ENCODE peak calls at places on chromosomes 16 and 17, in nine cellular contexts. W is dorsolateral prefrontal cortex, F is tibial nerve, K is stomach, A is left lung, E is adrenal gland, M is thoracic aorta, J is fibroblast of lung, Z is heart left ventricle. Q is an unnamed sample.

GRCh38 chr17:63676540-63676933 is 23.4 kb downstream of the LIMD2 start:
- DNase-seq in A (no peak), E (no peak), K (no peak), J (no peak), Z (no peak), W (no peak), F (no peak), M (no peak), Q (no peak)

GRCh38 chr17:28575126-28575795 is 1.4 kb downstream of the ALDOC start:
- DNase-seq in E (no peak), F (no peak), M (no peak), W (peak), Z (peak), J (no peak), K (no peak), A (no peak), Q (no peak)

GRCh38 chr17:82022981-82023446 is at the start of gene LRRC45:
- DNase-seq in J (peak), W (peak), Z (peak), A (peak), F (peak), M (peak), K (peak), E (peak), Q (peak)

GRCh38 chr17:80791758-80792284 is 199.8 kb upstream of the CHMP6 start:
- DNase-seq in M (peak), Z (no peak), F (peak), K (peak), W (peak), A (no peak), E (peak), J (peak), Q (no peak)

GRCh38 chr17:39653662-39654331 is 11.4 kb upstream of the TCAP start:
- DNase-seq in A (no peak), J (peak), Z (peak), M (no peak), K (peak), F (peak), W (peak), E (peak), Q (peak)

GRCh38 chr17:80646328-80646727 is 101.7 kb downstream of the RPTOR start:
- DNase-seq in E (no peak), J (no peak), Z (no peak), M (no peak), A (no peak), F (no peak), W (no peak), K (no peak), Q (no peak)

GRCh38 chr17:40903129-40903847 is 18.2 kb upstream of the KRT20 start:
- DNase-seq in F (no peak), Z (no peak), W (no peak), M (no peak), E (no peak), K (peak), A (no peak), J (peak), Q (no peak)

GRCh38 chr17:8153550-8153956 is 1.3 kb upstream of the PER1 start:
- DNase-seq in M (peak), F (peak), J (peak), Z (peak), K (peak), E (peak), A (peak), W (peak), Q (peak)

GRCh38 chr17:32699247-32699646 is 177.7 kb downstream of the MYO1D start:
- DNase-seq in M (no peak), A (no peak), Z (no peak), K (no peak), F (no peak), E (no peak), J (no peak), W (no peak), Q (no peak)

GRCh38 chr16:19228057-19228456 is 57.5 kb upstream of the CLEC19A start:
- DNase-seq in A (no peak), F (no peak), E (no peak), Z (no peak), W (no peak), J (no peak), K (no peak), M (no peak), Q (no peak)

GRCh38 chr16:75195811-75196790 is 10.9 kb downstream of the CTRB2 start:
- DNase-seq in J (no peak), A (no peak), F (no peak), W (no peak), K (peak), M (no peak), E (no peak), Z (peak), Q (no peak)

DNA sequence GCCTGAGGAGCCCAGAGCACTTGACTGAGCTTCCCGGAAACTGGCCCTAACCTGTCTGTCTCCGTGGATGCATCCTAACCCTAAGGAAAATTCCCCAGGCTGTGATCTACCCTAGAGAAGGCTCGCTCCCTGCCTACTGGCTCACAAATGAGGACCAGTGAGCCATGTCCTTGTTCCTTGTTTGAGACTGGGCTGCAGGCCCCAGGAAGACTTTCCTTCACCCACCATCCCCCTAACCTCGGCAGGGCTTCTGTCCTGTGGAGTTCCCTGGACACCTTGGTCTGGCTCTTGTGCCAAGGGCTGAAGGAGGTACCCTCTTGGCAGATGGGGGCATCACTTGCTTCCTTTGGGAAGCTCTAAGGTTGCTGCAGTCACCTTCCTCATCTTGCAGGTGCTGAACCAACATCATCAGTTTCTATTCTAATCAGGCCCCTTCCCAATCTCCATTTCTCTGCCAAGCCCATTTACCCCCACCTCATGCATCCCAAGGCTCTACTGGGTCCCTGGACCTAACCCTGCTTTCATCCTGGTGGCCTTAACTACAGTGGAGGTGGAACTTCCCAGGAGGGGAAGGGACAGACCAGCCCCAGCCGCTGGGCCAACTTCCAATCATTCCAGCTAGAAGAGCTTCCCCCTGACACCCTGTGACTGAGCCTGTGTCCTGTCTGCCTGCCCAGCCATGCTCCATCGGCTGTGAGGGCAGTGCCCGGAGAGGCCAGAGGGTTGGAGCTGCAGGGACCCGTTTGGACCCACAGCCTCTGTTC is 12.4 kb downstream of the RNF40 start:
- DNase-seq in E (no peak), F (no peak), J (no peak), Z (no peak), K (no peak), A (peak), M (no peak), W (no peak), Q (no peak)
- H3K27ac ChIP-seq in E (peak), F (peak), J (peak), Z (peak), K (peak), A (peak), M (peak), W (peak), Q (peak)

GRCh38 chr17:19812407-19812806 is 55.3 kb downstream of the ULK2 start:
- DNase-seq in J (peak), F (no peak), Z (no peak), M (no peak), A (no peak), E (no peak), K (no peak), W (peak), Q (no peak)
- TF ChIP-seq CTCF in J (peak), F (no peak), Z (no peak), M (no peak), A (no peak), E (no peak), K (no peak), W (peak), Q (peak)

DNA sequence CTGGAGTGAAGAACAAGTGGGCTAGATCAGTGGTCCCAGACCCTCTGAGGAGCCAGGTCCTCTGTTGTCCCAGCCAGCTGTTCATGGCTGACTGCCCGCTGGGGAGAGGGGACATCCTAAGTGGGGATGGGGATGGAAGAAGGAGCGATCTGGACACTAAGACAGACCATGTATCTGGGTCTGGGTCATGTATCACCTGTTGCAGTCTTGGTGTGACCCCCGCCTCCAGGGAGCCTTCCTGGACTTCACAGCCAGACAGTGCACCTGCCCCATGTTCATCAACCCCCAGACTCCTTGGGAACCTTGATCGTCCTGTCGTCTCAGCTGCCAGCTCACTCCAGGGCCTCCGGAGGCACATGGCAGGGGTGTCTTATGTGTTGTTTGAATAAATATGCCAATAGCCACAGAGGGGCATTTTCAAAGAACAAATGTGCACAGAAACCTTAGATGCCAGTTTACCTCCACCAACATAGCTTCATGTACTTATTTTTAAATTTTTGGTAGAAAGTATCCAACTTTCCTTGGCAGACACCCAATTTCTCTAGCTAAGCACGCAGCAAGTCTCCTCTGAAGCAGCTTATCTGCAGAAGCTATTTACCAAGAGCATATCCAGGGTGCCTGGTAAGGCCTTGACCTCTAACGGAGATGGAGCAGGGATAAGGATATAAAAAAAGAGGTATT is 43.2 kb downstream of the CRISPLD2 start:
- DNase-seq in J (no peak), F (no peak), A (no peak), Z (peak), K (no peak), E (no peak), W (no peak), M (no peak), Q (no peak)
- H3K27ac ChIP-seq in J (no peak), F (no peak), A (no peak), Z (no peak), K (no peak), E (no peak), W (no peak), M (no peak), Q (no peak)

GRCh38 chr17:60573139-60573975 is 26.6 kb upstream of the PPM1D start:
- DNase-seq in J (no peak), A (no peak), K (no peak), Z (no peak), F (no peak), M (no peak), W (no peak), E (no peak), Q (no peak)

GRCh38 chr17:60579090-60579489 is 20.9 kb upstream of the PPM1D start:
- DNase-seq in W (no peak), F (no peak), Z (no peak), J (peak), M (no peak), E (no peak), A (no peak), K (no peak), Q (no peak)

GRCh38 chr17:60579551-60579950 is 20.4 kb upstream of the PPM1D start:
- DNase-seq in W (no peak), Z (no peak), A (no peak), M (no peak), K (no peak), E (no peak), F (no peak), J (no peak), Q (no peak)

GRCh38 chr17:60583008-60583407 is 17.0 kb upstream of the PPM1D start:
- DNase-seq in F (no peak), J (no peak), A (no peak), M (no peak), W (no peak), E (no peak), Z (no peak), K (no peak), Q (no peak)

GRCh38 chr17:60577147-60577925 is 22.7 kb upstream of the PPM1D start:
- DNase-seq in W (peak), J (peak), M (no peak), E (peak), K (no peak), A (no peak), F (peak), Z (no peak), Q (no peak)
- TF ChIP-seq CTCF in W (peak), J (peak), M (peak), E (no peak), K (no peak), A (no peak), F (peak), Z (peak), Q (no peak)

GRCh38 chr16:72203401-72203800 is 31.4 kb upstream of the PMFBP1 start:
- DNase-seq in K (no peak), W (no peak), J (peak), F (peak), Z (no peak), A (no peak), E (peak), M (no peak), Q (no peak)
- H3K27ac ChIP-seq in K (peak), W (peak), J (no peak), F (peak), Z (peak), A (peak), E (peak), M (peak), Q (peak)

DNA sequence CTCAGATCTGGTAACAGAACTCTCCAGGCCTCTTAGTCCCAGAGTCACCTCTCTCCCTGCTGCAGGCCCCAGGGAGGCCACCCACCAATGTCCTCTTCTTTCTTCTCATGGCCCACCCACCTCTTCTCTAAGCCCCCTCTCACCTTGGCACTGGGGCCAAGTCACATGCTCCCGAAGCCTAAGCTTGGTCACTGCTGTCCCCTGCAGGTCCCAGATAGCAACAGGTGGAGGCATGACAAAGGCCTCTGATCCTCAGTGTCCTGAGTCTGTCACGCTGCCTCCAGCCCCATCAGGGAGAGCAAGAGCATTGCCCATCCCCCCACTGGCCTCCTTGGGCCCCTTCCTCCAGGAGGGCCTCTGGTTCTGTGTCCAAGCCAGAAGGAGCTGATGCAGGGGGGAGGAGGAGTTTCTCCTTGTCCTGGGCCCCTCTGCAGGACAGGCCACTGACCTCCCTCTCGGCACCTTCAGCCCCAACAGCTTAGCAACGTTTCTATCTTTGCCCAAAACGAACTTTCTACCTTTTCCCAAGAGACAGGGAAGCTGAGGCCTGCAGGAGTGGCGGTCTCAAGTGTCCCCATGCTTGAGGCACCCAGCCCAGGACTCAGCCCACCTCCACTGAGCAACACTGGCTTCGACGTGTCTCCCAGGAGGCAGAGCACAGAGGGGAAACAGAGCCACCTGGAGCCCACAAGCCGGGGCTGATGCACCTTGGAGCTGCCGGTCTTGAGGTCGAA is 8.6 kb downstream of the P2RX1 start:
- DNase-seq in A (no peak), E (no peak), F (no peak), J (no peak), Z (no peak), W (no peak), K (no peak), M (no peak), Q (no peak)
- TF ChIP-seq CTCF in A (peak), E (peak), F (no peak), J (no peak), Z (peak), W (no peak), K (no peak), M (no peak), Q (no peak)

GRCh38 chr17:75509528-75510258 is 5.6 kb downstream of the CASKIN2 start:
- DNase-seq in E (peak), K (no peak), F (no peak), A (peak), J (no peak), Z (peak), W (no peak), M (no peak), Q (peak)
- H3K27ac ChIP-seq in E (peak), K (peak), F (peak), A (peak), J (no peak), Z (peak), W (peak), M (peak), Q (peak)

GRCh38 chr16:27171584-27171983 is 31.7 kb upstream of the KDM8 start:
- DNase-seq in M (no peak), F (no peak), Z (no peak), K (no peak), J (no peak), A (no peak), W (no peak), E (no peak), Q (no peak)

GRCh38 chr16:27174007-27174406 is 29.3 kb upstream of the KDM8 start:
- DNase-seq in J (no peak), E (no peak), M (no peak), Z (no peak), A (no peak), F (no peak), W (no peak), K (no peak), Q (no peak)

GRCh38 chr16:27174798-27175197 is 28.5 kb upstream of the KDM8 start:
- DNase-seq in J (no peak), F (no peak), E (no peak), A (no peak), M (no peak), W (no peak), Z (no peak), K (no peak), Q (no peak)

GRCh38 chr16:27168790-27169189 is 34.5 kb upstream of the KDM8 start:
- DNase-seq in W (no peak), K (no peak), F (no peak), E (no peak), A (no peak), M (no peak), Z (no peak), J (no peak), Q (no peak)

DNA sequence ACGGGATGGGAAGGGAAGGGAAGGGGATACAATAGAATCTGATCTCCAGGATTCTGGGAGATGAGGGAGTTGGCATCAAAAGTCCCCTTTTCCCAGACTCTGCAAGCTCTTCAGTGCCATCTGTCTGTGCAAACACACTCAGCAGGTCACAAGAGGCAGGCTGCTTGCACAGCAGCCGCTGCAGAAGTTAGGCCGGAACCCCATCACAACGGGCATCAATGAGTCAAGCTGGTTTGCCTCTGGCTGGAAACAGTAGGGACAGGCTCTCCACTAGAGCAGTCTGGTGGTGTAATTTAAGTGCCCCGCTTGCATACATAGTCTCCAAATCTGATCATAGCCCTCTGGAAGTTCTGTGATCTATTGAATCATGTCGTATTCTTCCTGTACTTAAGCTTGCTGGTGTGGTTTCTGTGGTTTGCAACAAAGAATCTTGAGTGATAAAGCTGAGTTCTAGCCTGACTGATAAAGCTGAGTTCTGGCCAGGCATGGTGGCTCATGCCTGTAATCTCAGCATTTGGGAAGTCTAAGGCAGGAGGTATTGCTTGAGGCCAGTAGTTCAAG is 33.7 kb upstream of the KDM8 start:
- DNase-seq in M (no peak), J (peak), W (no peak), E (no peak), F (no peak), A (no peak), K (peak), Z (no peak), Q (no peak)
- TF ChIP-seq CTCF in M (no peak), J (no peak), W (no peak), E (no peak), F (no peak), A (no peak), K (no peak), Z (no peak), Q (peak)